ENCODE peak calls at places on chromosomes 5 and 9, in four cellular contexts. X, Q, A and S are unnamed samples.

GRCh38 chr5:138850854-138851253 is 24.3 kb downstream of the LRRTM2 start:
- DNase-seq in X (peak; percentile 72), Q (no peak), A (no peak), S (no peak)

GRCh38 chr5:142800776-142801494 is 30.8 kb downstream of the ARHGAP26 start:
- DNase-seq in X (no peak), Q (no peak), A (peak; percentile 49), S (no peak)

GRCh38 chr5:76785493-76785892 is 33.3 kb upstream of the F2RL1 start:
- DNase-seq in X (peak; percentile 40), Q (no peak), A (no peak), S (no peak)

GRCh38 chr5:90475436-90475980 is 844 bp downstream of the POLR3G start:
- DNase-seq in X (no peak), Q (no peak), A (no peak), S (no peak)

GRCh38 chr5:142627371-142628217 is 58.3 kb downstream of the FGF1 start:
- DNase-seq in X (peak; percentile 19), Q (no peak), A (no peak), S (no peak)

GRCh38 chr5:172274951-172275753 is 8.4 kb downstream of the UBTD2 start:
- DNase-seq in X (peak; percentile 12), Q (no peak), A (peak; percentile 36), S (peak; percentile 59)

GRCh38 chr9:71072587-71072986 is 48.8 kb downstream of the TRPM3 start:
- DNase-seq in X (no peak), Q (no peak), A (no peak), S (no peak)

GRCh38 chr9:127452481-127453092 is 1.3 kb downstream of the LRSAM1 start:
- DNase-seq in X (peak; percentile 69), Q (peak; percentile 81), A (no peak), S (peak; percentile 23)

GRCh38 chr9:76866689-76867088 is 39.2 kb downstream of the PRUNE2 start:
- DNase-seq in X (peak; percentile 94), Q (no peak), A (no peak), S (no peak)

GRCh38 chr9:136160321-136160938 is 41.8 kb upstream of the TMEM250 start:
- DNase-seq in X (no peak), Q (peak; percentile 13), A (no peak), S (no peak)

GRCh38 chr5:176882566-176882900 is 16.6 kb downstream of the HK3 start:
- DNase-seq in X (peak; percentile 44), Q (no peak), A (no peak), S (no peak)

GRCh38 chr5:137847699-137848098 is 20.0 kb upstream of the MYOT start:
- DNase-seq in X (no peak), Q (no peak), A (no peak), S (no peak)
- H3K27ac ChIP-seq in X (no peak overlapping the region), Q (peak overlapping the region; percentile 45), A (no peak overlapping the region), S (no peak overlapping the region)

DNA sequence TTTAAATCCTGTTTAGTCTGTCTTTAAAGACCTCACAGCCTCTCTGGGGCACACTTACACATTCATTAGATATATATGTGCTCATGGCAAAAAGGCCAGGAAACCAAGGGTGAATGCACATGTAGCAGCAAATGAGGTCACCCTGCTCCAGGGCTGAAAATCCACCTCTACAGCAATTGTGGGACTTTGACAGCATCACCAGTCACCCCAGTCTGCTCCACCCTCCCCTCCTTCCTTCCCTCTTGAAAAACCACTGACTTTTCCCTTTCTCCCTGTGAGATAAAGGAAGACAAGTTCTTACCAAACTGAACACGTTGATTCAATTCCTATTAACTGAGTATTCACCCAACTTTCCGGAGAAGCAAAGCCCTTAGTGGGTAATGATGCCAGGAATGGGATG is 15.2 kb upstream of the SH3RF2 start:
- DNase-seq in X (peak; percentile 63), Q (no peak), A (no peak), S (no peak)
- H3K27ac ChIP-seq in X (no peak overlapping the region), Q (no peak overlapping the region), A (no peak overlapping the region), S (no peak overlapping the region)

GRCh38 chr9:102778756-102779155 is 216.4 kb upstream of the CYLC2 start:
- DNase-seq in X (no peak), Q (no peak), A (no peak), S (no peak)
- H3K27ac ChIP-seq in X (no peak overlapping the region), Q (no peak overlapping the region), A (no peak overlapping the region), S (no peak overlapping the region)

GRCh38 chr9:14311940-14312572 is 1.9 kb downstream of the NFIB start:
- DNase-seq in X (no peak), Q (no peak), A (no peak), S (no peak)
- H3K27ac ChIP-seq in X (no peak overlapping the region), Q (peak overlapping the region; percentile 99), A (no peak overlapping the region), S (peak overlapping the region; percentile 9)

DNA sequence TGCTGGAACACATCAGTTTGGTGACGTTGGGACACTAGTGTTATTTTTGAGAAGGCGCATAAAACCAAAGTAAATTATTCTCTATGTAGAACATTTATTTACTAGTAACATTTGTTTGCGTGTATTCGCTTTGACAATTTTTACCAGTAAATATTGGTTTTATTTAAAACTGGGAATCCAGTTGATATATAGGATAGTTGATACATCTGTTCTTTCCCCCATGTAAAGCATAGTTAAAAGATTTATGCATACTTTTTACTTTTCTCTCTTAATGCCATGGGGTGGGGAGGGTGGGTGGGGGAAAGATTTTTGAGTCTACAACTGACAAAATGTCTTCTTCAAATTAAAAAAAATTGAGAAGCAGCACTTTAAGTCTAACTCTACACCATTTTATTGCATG is at the start of gene IGIP:
- DNase-seq in X (no peak), Q (no peak), A (no peak), S (no peak)
- H3K27ac ChIP-seq in X (no peak within 1 kb of the TSS), Q (no peak within 1 kb of the TSS), A (no peak within 1 kb of the TSS), S (no peak within 1 kb of the TSS)